ENCODE peak calls at places on chromosomes 7 and 10, in six cellular contexts. H is prostate gland; G is stimulated activated CD4-positive, alpha-beta T cell treated with anti-CD3 and anti-CD28 coated beads, Interleukin-12 subunit alpha, Interleukin-12 subunit beta, amount 100 ng/mL, for 4 hours; U is EH; N is neural crest cell; V is stomach. K is an unnamed sample.
A peak's percentile ranks its signal among the peaks of the same experiment; 100 is the strongest.

GRCh38 chr10:8712653-8713052 is 658.2 kb downstream of the GATA3 start:
- DNase-seq in H (no peak), G (no peak), U (no peak), N (no peak), V (no peak), K (no peak)

GRCh38 chr10:133614830-133615580 is 11.6 kb downstream of the FRG2B start:
- DNase-seq in H (no peak), G (no peak), U (no peak), N (no peak), V (no peak), K (no peak)

GRCh38 chr7:158573310-158573709 is 14.3 kb downstream of the PTPRN2 start:
- DNase-seq in H (no peak), G (no peak), U (no peak), N (no peak), V (no peak), K (no peak)

GRCh38 chr10:5603091-5603847 is 63.1 kb downstream of the ASB13 start:
- DNase-seq in H (no peak), G (no peak), U (no peak), N (no peak), V (no peak), K (no peak)

GRCh38 chr10:45624724-45625123 is 47.8 kb downstream of the ZFAND4 start:
- DNase-seq in H (no peak), G (no peak), U (no peak), N (no peak), V (no peak), K (no peak)

GRCh38 chr7:5685192-5685591 is 96.3 kb downstream of the RNF216 start:
- DNase-seq in H (no peak), G (no peak), U (no peak), N (no peak), V (no peak), K (no peak)

GRCh38 chr7:141634065-141634464 is 67.9 kb downstream of the DENND11 start:
- DNase-seq in H (no peak), G (no peak), U (no peak), N (no peak), V (no peak), K (no peak)

GRCh38 chr10:76141376-76141775 is 710.0 kb downstream of the LRMDA start:
- DNase-seq in H (no peak), G (no peak), U (no peak), N (no peak), V (no peak), K (no peak)

GRCh38 chr10:78450807-78451485 is 417.3 kb downstream of the RPS24 start:
- DNase-seq in H (no peak), G (no peak), U (no peak), N (no peak), V (no peak), K (no peak)

GRCh38 chr10:123390332-123390731 is 236.1 kb downstream of the BUB3 start:
- DNase-seq in H (no peak), G (no peak), U (no peak), N (no peak), V (no peak), K (no peak)

GRCh38 chr7:44440577-44441078 is 49.8 kb downstream of the NUDCD3 start:
- DNase-seq in H (no peak), G (no peak), U (no peak), N (no peak), V (no peak), K (no peak)

GRCh38 chr7:34136698-34137097 is 231.4 kb downstream of the BMPER start:
- DNase-seq in H (no peak), G (no peak), U (no peak), N (no peak), V (no peak), K (no peak)

GRCh38 chr10:60706146-60706545 is 72.1 kb upstream of the CDK1 start:
- DNase-seq in H (no peak), G (no peak), U (no peak), N (no peak), V (no peak), K (no peak)

GRCh38 chr7:123633553-123633952 is 22.1 kb upstream of the LMOD2 start:
- DNase-seq in H (no peak), G (no peak), U (peak; percentile 62), N (no peak), V (no peak), K (peak; percentile 14)

GRCh38 chr10:47401874-47402645 is 18.0 kb upstream of the ZNF488 start:
- DNase-seq in H (no peak), G (no peak), U (no peak), N (no peak), V (no peak), K (no peak)

GRCh38 chr7:17939670-17940301 is 508 bp downstream of the SNX13 start:
- DNase-seq in H (peak; percentile 55), G (peak; percentile 36), U (peak; percentile 50), N (peak; percentile 13), V (peak; percentile 54), K (peak; percentile 42)